ENCODE peak calls at places on chromosomes 7 and 10, in six cellular contexts. R is tibial nerve; M is HepG2; O is CD4-positive, alpha-beta memory T cell; Z is CD8-positive, alpha-beta T cell; S is OCI-LY7. T is an unnamed sample.

GRCh38 chr10:92103376-92104084 is 180.0 kb downstream of the BTAF1 start:
- DNase-seq in R (no peak), O (no peak), Z (no peak), M (peak), S (no peak), T (no peak)

GRCh38 chr10:22714524-22715289 is at the start of gene PIP4K2A:
- DNase-seq in M (peak), S (peak), Z (peak), R (peak), O (peak), T (peak)

GRCh38 chr10:75239391-75239790 is 3.6 kb upstream of the COMTD1 start:
- DNase-seq in S (no peak), M (no peak), O (no peak), R (no peak), Z (no peak), T (no peak)

GRCh38 chr10:24866615-24867583 is 85.5 kb downstream of the PRTFDC1 start:
- DNase-seq in S (no peak), R (peak), O (no peak), M (peak), Z (no peak), T (peak)

GRCh38 chr10:120891367-120891766 is 40.2 kb downstream of the WDR11 start:
- DNase-seq in M (no peak), O (no peak), R (no peak), S (no peak), Z (no peak), T (no peak)

GRCh38 chr7:30113144-30113543 is 21.6 kb upstream of the MTURN start:
- DNase-seq in M (no peak), Z (no peak), O (no peak), S (no peak), R (no peak), T (no peak)

GRCh38 chr10:19651549-19651948 is 164.7 kb upstream of the PLXDC2 start:
- DNase-seq in O (no peak), S (no peak), M (no peak), R (no peak), Z (no peak), T (no peak)

GRCh38 chr10:14014423-14014822 is 316.3 kb downstream of the FRMD4A start:
- DNase-seq in R (no peak), S (no peak), Z (no peak), O (no peak), M (no peak), T (no peak)

GRCh38 chr7:35691827-35692307 is 3.1 kb downstream of the HERPUD2 start:
- DNase-seq in O (peak), R (no peak), Z (peak), S (peak), M (peak), T (no peak)

DNA sequence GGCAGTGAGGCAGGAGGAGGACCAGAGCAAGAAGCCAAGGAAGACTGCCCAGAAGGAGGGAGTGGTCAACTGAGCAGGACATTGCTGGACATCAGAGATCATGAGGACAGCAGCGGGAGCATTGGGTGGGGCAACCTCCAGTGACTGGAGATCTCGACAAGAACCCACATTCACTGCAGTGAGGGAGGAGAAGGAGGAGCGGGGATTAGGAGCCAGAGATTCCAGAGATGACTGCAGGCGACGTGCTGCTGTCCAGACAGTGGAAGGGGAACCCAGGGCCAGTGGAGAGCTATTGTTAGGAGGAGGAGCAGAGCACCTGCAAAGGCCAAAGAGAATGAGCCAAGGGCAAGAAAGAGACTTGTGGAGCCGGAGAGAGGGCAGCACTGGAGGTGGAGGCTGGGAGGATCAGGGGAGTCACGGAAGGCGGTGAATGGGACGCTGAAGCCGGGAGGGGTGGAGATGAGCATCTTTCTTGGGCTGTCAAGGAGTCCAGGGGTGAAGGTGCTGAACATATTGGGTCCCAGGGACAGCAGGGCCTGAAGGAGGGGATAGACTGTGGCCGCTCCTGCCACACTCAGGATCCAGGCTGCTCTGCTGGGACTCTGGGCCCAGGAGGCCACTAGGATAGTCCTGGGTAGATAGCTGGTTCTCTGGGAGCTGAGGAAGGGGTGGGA is 140.1 kb upstream of the UNC5B start:
- DNase-seq in S (no peak), R (no peak), M (no peak), O (no peak), Z (no peak), T (no peak)
- H3K27ac ChIP-seq in S (no peak), R (no peak), M (no peak), O (no peak), Z (no peak), T (no peak)

GRCh38 chr10:8981277-8981676 is 926.8 kb downstream of the GATA3 start:
- DNase-seq in S (no peak), M (no peak), O (no peak), Z (no peak), R (no peak), T (no peak)
- H3K27ac ChIP-seq in S (no peak), M (no peak), O (no peak), Z (no peak), R (no peak), T (no peak)

DNA sequence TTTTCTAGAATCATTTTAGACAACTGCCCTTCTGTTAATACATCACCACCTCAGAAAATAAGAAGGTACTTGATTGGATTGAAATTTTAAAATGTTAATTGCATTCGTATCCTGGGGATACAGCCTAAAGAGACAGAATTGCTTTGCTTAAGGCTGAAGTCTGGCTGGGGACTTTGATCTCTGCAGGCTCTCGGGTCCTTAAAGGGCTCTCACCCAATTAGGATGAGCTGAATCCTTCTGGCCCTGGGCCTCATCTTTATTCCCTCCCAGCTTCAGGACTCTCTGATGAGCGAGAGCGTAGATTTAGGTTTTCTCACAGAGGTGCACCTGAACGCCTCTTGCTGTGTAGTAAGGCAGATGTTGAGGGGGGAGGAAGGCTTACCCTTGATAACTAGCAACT is 475.3 kb upstream of the C7orf33 start:
- DNase-seq in R (no peak), M (no peak), Z (no peak), O (no peak), S (no peak), T (no peak)
- H3K27ac ChIP-seq in R (no peak), M (no peak), Z (no peak), O (no peak), S (no peak), T (no peak)

GRCh38 chr7:144384555-144385245 is 18.8 kb downstream of the NOBOX start:
- DNase-seq in O (no peak), M (no peak), S (no peak), Z (no peak), R (no peak), T (no peak)

GRCh38 chr7:144386741-144387140 is 16.8 kb downstream of the NOBOX start:
- DNase-seq in R (no peak), M (no peak), O (no peak), S (no peak), Z (no peak), T (no peak)

GRCh38 chr7:144379791-144380384 is 23.6 kb downstream of the NOBOX start:
- DNase-seq in S (no peak), R (no peak), O (no peak), M (no peak), Z (no peak), T (no peak)

GRCh38 chr7:144388950-144389349 is 14.5 kb downstream of the NOBOX start:
- DNase-seq in O (no peak), S (no peak), R (no peak), M (no peak), Z (no peak), T (no peak)

GRCh38 chr7:144384071-144384470 is 19.4 kb downstream of the NOBOX start:
- DNase-seq in R (no peak), M (peak), Z (no peak), O (no peak), S (no peak), T (no peak)
- H3K27ac ChIP-seq in R (no peak), M (no peak), Z (no peak), O (no peak), S (no peak), T (no peak)

GRCh38 chr7:144415858-144416257 is 12.4 kb upstream of the NOBOX start:
- DNase-seq in O (no peak), M (no peak), Z (no peak), S (no peak), R (no peak), T (no peak)
- H3K27ac ChIP-seq in O (no peak), M (no peak), Z (no peak), S (no peak), R (no peak), T (no peak)

T was measured in caudate nucleus.